ENCODE peak calls at places on chromosomes 12 and 14, in six cellular contexts. J is lung; Q is stimulated activated CD4-positive, alpha-beta T cell treated with anti-CD3 and anti-CD28 coated beads, TNF-alpha, amount 100 ng/mL, for 1 hour; R is A549; F is Right ventricle myocardium inferior; B is left cardiac atrium. O is an unnamed sample.

GRCh38 chr12:79883216-79883615 is 51.7 kb downstream of the PPP1R12A start:
- DNase-seq in R (no peak), F (no peak), B (no peak), J (no peak), Q (no peak), O (no peak)

GRCh38 chr14:59997496-59997895 is 77.6 kb downstream of the LRRC9 start:
- DNase-seq in Q (no peak), J (no peak), B (no peak), F (no peak), R (no peak), O (no peak)

GRCh38 chr12:42652048-42652447 is 62.5 kb upstream of the PRICKLE1 start:
- DNase-seq in F (no peak), B (no peak), Q (no peak), R (no peak), J (no peak), O (no peak)

GRCh38 chr12:55051197-55051920 is 31.6 kb downstream of the NEUROD4 start:
- DNase-seq in Q (no peak), R (no peak), J (no peak), B (no peak), F (no peak), O (no peak)

GRCh38 chr14:38420045-38420444 is 164.2 kb upstream of the CLEC14A start:
- DNase-seq in R (no peak), F (no peak), Q (no peak), J (no peak), B (no peak), O (no peak)

GRCh38 chr12:96578526-96579125 is 89.2 kb downstream of the CFAP54 start:
- DNase-seq in Q (no peak), R (peak), F (no peak), B (no peak), J (no peak), O (peak)

GRCh38 chr14:101315802-101316296 is 245.4 kb upstream of the DIO3 start:
- DNase-seq in J (no peak), Q (no peak), B (no peak), R (no peak), F (no peak), O (no peak)

GRCh38 chr12:111446631-111447570 is 41.2 kb downstream of the SH2B3 start:
- DNase-seq in F (peak), Q (no peak), J (peak), B (no peak), R (no peak), O (no peak)

GRCh38 chr14:20415723-20416622 is 2.7 kb upstream of the TEP1 start:
- DNase-seq in F (no peak), R (peak), B (no peak), Q (no peak), J (no peak), O (no peak)

GRCh38 chr12:55724226-55724939 is 4.2 kb downstream of the RDH5 start:
- DNase-seq in J (peak), B (peak), R (peak), Q (peak), F (peak), O (no peak)

GRCh38 chr12:114673169-114673833 is 10.7 kb downstream of the TBX3 start:
- DNase-seq in R (no peak), F (no peak), B (no peak), J (no peak), Q (no peak), O (no peak)

O was measured in non-pigmented ciliary epithelial cell.